ENCODE peak calls at places on chromosomes 11 and 22, in seven cellular contexts. S, U, C, E, W, Q and K are unnamed samples.

GRCh38 chr11:73532310-73532709 is 65.6 kb downstream of the FAM168A start:
- DNase-seq in S (no peak), U (no peak), C (no peak), E (no peak), W (peak), Q (no peak), K (no peak)

GRCh38 chr22:25960375-25960774 is 208.9 kb upstream of the SEZ6L start:
- DNase-seq in S (no peak), U (no peak), C (no peak), E (no peak), W (no peak), Q (no peak), K (no peak)

GRCh38 chr11:47403571-47403970 is 4.8 kb upstream of the SLC39A13 start:
- DNase-seq in S (no peak), U (no peak), C (no peak), E (no peak), W (no peak), Q (no peak), K (no peak)

GRCh38 chr11:79055866-79056632 is 384.8 kb downstream of the TENM4 start:
- DNase-seq in S (peak), U (no peak), C (no peak), E (no peak), W (peak), Q (no peak), K (no peak)

GRCh38 chr11:125228425-125228824 is 63.9 kb downstream of the PKNOX2 start:
- DNase-seq in S (no peak), U (no peak), C (no peak), E (no peak), W (no peak), Q (no peak), K (no peak)

GRCh38 chr11:62108017-62108750 is 15.6 kb upstream of the INCENP start:
- DNase-seq in S (peak), U (peak), C (no peak), E (peak), W (peak), Q (peak), K (no peak)

GRCh38 chr11:17489729-17490128 is 13.1 kb upstream of the ABCC8 start:
- DNase-seq in S (no peak), U (no peak), C (no peak), E (no peak), W (no peak), Q (no peak), K (no peak)

GRCh38 chr11:5639953-5640352 is 15.2 kb downstream of the TRIM34 start:
- DNase-seq in S (no peak), U (no peak), C (no peak), E (no peak), W (no peak), Q (no peak), K (no peak)

GRCh38 chr11:91230647-91231046 is 994.0 kb upstream of the FAT3 start:
- DNase-seq in S (no peak), U (no peak), C (no peak), E (no peak), W (no peak), Q (no peak), K (no peak)

GRCh38 chr11:108530426-108530825 is 32.2 kb upstream of the POGLUT3 start:
- DNase-seq in S (no peak), U (no peak), C (no peak), E (no peak), W (no peak), Q (no peak), K (no peak)

GRCh38 chr11:65225284-65226102 is 36.3 kb upstream of the POLA2 start:
- DNase-seq in S (peak), U (peak), C (peak), E (peak), W (peak), Q (peak), K (no peak)

GRCh38 chr22:19429950-19430889 is 1.3 kb downstream of the HIRA start:
- DNase-seq in S (peak), U (peak), C (peak), E (peak), W (peak), Q (peak), K (no peak)

GRCh38 chr11:101434241-101434640 is 149.6 kb downstream of the TRPC6 start:
- DNase-seq in S (no peak), U (no peak), C (no peak), E (no peak), W (no peak), Q (no peak), K (no peak)

GRCh38 chr11:101439488-101439887 is 144.3 kb downstream of the TRPC6 start:
- DNase-seq in S (no peak), U (no peak), C (no peak), E (no peak), W (no peak), Q (no peak), K (no peak)

GRCh38 chr11:101435406-101435805 is 148.4 kb downstream of the TRPC6 start:
- DNase-seq in S (no peak), U (no peak), C (no peak), E (no peak), W (no peak), Q (no peak), K (no peak)

GRCh38 chr11:101438126-101438525 is 145.7 kb downstream of the TRPC6 start:
- DNase-seq in S (no peak), U (no peak), C (no peak), E (no peak), W (no peak), Q (no peak), K (no peak)

DNA sequence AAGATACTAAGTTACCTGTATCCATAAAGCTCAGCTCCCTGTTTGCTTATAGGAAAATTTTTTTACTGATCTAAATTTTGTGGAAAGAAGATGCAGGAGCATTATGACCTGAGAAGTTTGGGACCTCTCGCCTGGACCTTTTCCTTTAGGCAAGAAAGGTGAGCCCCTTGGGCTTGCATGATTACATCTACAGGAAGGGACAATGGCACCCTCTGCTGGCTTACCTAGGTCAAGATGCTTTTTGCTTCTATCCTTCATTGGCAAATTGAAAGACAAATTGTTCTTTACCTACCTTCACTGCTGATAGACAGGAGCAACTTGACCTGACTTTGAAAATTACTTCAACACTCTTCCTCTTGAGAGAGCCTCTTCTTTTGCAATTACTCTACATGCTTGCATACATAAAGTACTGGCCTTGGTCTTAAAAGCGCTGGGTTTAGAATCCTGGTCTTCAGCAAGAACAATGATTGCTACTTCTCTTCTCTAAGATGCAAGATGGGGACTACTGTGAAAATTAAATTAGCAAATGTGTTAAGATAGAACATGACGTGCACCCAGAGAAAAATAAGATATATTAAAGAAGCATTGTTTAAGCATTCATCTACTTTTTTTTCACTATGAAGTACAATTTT is 147.2 kb downstream of the TRPC6 start:
- DNase-seq in S (peak), U (peak), C (peak), E (peak), W (peak), Q (peak), K (no peak)
- TF ChIP-seq CTCF in S (peak), U (peak), C (peak), E (peak), W (peak), Q (peak), K (peak)

DNA sequence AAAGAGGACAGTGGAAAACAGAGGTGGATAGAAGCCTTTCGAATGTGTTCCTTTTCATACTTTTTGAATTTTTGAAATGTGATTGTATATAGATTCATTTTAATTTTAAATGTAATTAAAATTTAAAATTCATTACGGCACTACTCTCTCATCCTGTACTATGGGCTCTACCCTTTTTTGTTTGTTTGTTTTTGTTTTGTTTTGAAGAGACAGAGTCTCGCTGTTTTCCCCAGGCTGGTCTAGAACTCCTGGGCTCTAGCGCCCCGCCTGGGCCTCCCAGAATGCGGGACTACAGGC is 11.9 kb upstream of the HDHD5 start:
- DNase-seq in S (no peak), U (no peak), C (no peak), E (no peak), W (no peak), Q (no peak), K (no peak)
- TF ChIP-seq CTCF in S (no peak), U (no peak), C (no peak), E (no peak), W (peak), Q (no peak), K (no peak)

GRCh38 chr11:57302489-57302888 is 22.3 kb downstream of the TNKS1BP1 start:
- DNase-seq in S (no peak), U (no peak), C (no peak), E (no peak), W (no peak), Q (no peak), K (no peak)
- TF ChIP-seq CTCF in S (no peak), U (no peak), C (no peak), E (no peak), W (no peak), Q (no peak), K (no peak)

GRCh38 chr22:44957267-44957905 is 52.4 kb downstream of the PHF21B start:
- DNase-seq in S (no peak), U (no peak), C (no peak), E (peak), W (peak), Q (no peak), K (no peak)
- TF ChIP-seq CTCF in S (no peak), U (no peak), C (no peak), E (peak), W (peak), Q (no peak), K (peak)

DNA sequence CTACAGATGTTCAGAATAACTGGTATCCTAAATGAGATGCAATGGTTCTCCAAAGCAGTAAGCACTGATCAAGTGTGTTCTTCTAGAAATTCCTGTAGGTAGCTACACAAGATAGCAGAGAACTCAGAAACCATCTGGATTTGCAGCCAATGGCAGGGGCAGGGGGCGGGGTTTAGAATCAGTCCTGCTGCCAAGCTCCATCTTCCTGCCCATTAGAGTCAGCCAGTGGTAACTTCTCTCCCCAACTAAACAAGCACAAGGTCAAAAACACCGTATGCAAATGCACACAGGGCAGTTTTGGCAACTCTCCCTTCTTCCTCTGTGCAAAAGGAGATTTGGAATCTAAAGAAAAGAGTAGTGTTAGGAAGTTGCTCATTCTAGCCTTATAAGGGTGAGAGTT is 237.5 kb upstream of the CCDC90B start:
- DNase-seq in S (no peak), U (no peak), C (no peak), E (no peak), W (no peak), Q (no peak), K (no peak)
- TF ChIP-seq CTCF in S (no peak), U (no peak), C (no peak), E (no peak), W (no peak), Q (no peak), K (no peak)

GRCh38 chr11:69353696-69354544 is 60.0 kb downstream of the MYEOV start:
- DNase-seq in S (no peak), U (no peak), C (peak), E (no peak), W (no peak), Q (no peak), K (no peak)
- TF ChIP-seq CTCF in S (no peak), U (no peak), C (no peak), E (no peak), W (no peak), Q (no peak), K (no peak)

GRCh38 chr22:27295605-27296004 is 506.0 kb downstream of the MN1 start:
- DNase-seq in S (no peak), U (no peak), C (no peak), E (no peak), W (no peak), Q (no peak), K (no peak)

GRCh38 chr22:27296091-27296675 is 505.4 kb downstream of the MN1 start:
- DNase-seq in S (no peak), U (no peak), C (no peak), E (no peak), W (no peak), Q (no peak), K (no peak)

GRCh38 chr22:27295071-27295470 is 506.5 kb downstream of the MN1 start:
- DNase-seq in S (peak), U (no peak), C (no peak), E (no peak), W (no peak), Q (no peak), K (no peak)

GRCh38 chr22:27297125-27297524 is 504.4 kb downstream of the MN1 start:
- DNase-seq in S (no peak), U (no peak), C (no peak), E (no peak), W (no peak), Q (no peak), K (no peak)

GRCh38 chr22:27292542-27293298 is 508.8 kb downstream of the MN1 start:
- DNase-seq in S (no peak), U (no peak), C (no peak), E (peak), W (no peak), Q (no peak), K (no peak)
- TF ChIP-seq CTCF in S (no peak), U (no peak), C (no peak), E (no peak), W (no peak), Q (no peak), K (no peak)

DNA sequence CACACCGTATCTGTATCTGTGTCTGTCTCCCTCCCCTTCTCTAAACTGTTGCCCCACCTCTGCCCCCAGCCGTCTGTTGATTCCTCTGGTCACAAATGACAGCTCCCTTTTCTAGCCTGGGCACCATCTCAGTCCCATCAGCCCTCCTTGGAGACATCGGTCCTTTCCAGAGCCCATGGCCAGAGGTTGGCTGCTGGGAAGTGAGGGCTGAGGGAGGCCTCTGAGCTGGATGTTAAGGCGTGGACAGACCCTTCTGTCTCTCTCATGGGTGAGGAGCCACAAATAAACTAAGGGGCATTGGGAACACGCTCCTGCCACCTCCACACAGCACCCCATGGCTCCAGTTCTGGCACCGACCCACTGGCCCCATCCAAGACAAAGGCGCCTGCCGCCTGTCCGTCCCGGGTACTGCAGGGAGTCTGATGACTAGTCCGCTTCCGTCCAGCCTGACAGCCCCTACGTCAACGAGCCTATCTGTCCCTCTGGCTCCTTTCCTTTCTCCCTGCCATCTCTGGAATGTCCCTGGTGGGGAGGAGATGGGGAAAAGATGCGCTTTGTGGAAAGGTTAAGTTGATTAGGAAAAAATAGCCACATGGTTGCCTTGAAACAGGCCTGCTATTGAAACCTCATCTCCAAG is 10.5 kb downstream of the PDGFB start:
- DNase-seq in S (peak), U (no peak), C (no peak), E (no peak), W (no peak), Q (peak), K (no peak)
- TF ChIP-seq CTCF in S (no peak), U (no peak), C (no peak), E (no peak), W (no peak), Q (peak), K (peak)

GRCh38 chr11:120492486-120492885 is 19.1 kb upstream of the GRIK4 start:
- DNase-seq in S (no peak), U (no peak), C (no peak), E (no peak), W (no peak), Q (no peak), K (no peak)
- TF ChIP-seq CTCF in S (no peak), U (no peak), C (no peak), E (no peak), W (no peak), Q (no peak), K (no peak)

GRCh38 chr11:8766993-8767374 is 84.4 kb downstream of the RPL27A start:
- DNase-seq in S (no peak), U (no peak), C (no peak), E (no peak), W (no peak), Q (no peak), K (no peak)

GRCh38 chr11:8765294-8765693 is 82.7 kb downstream of the RPL27A start:
- DNase-seq in S (peak), U (no peak), C (no peak), E (no peak), W (peak), Q (peak), K (no peak)

GRCh38 chr11:8767466-8768142 is 85.0 kb downstream of the RPL27A start:
- DNase-seq in S (peak), U (no peak), C (no peak), E (no peak), W (no peak), Q (no peak), K (no peak)

GRCh38 chr11:8766043-8766992 is 83.7 kb downstream of the RPL27A start:
- DNase-seq in S (peak), U (no peak), C (no peak), E (no peak), W (peak), Q (no peak), K (no peak)

GRCh38 chr11:8768625-8769333 is 86.2 kb downstream of the RPL27A start:
- DNase-seq in S (peak), U (no peak), C (no peak), E (no peak), W (peak), Q (no peak), K (no peak)
- TF ChIP-seq CTCF in S (peak), U (no peak), C (no peak), E (peak), W (peak), Q (peak), K (peak)